ENCODE peak calls at places on chromosomes 4 and X, in six cellular contexts. One of them, this sample, is unnamed.

GRCh38 chr4:15327311-15328298 is 100.2 kb upstream of the C1QTNF7 start:
- DNase-seq in transverse colon: no peak
- DNase-seq in body of pancreas: no peak
- DNase-seq in right lobe of liver: no peak
- DNase-seq in adrenal gland: no peak
- DNase-seq in heart left ventricle: peak; percentile 45
- DNase-seq in this sample: no peak

GRCh38 chr4:186657766-186658165 is 65.9 kb downstream of the FAT1 start:
- DNase-seq in transverse colon: no peak
- DNase-seq in body of pancreas: no peak
- DNase-seq in adrenal gland: no peak
- DNase-seq in heart left ventricle: no peak
- DNase-seq in right lobe of liver: no peak
- DNase-seq in this sample: no peak

GRCh38 chrX:123336666-123337065 is 152.6 kb downstream of the GRIA3 start:
- DNase-seq in transverse colon: no peak
- DNase-seq in body of pancreas: no peak
- DNase-seq in right lobe of liver: no peak
- DNase-seq in heart left ventricle: no peak
- DNase-seq in adrenal gland: no peak
- DNase-seq in this sample: no peak

GRCh38 chrX:31715675-31716074 is 643.8 kb upstream of the FTHL17 start:
- DNase-seq in right lobe of liver: no peak
- DNase-seq in body of pancreas: no peak
- DNase-seq in transverse colon: no peak
- DNase-seq in heart left ventricle: no peak
- DNase-seq in adrenal gland: no peak
- DNase-seq in this sample: no peak

GRCh38 chrX:26613951-26614350 is 398.0 kb downstream of the MAGEB5 start:
- DNase-seq in body of pancreas: no peak
- DNase-seq in transverse colon: no peak
- DNase-seq in right lobe of liver: no peak
- DNase-seq in heart left ventricle: no peak
- DNase-seq in adrenal gland: no peak
- DNase-seq in this sample: no peak

GRCh38 chr4:72136429-72136828 is 104.6 kb downstream of the NPFFR2 start:
- DNase-seq in body of pancreas: no peak
- DNase-seq in heart left ventricle: no peak
- DNase-seq in transverse colon: no peak
- DNase-seq in right lobe of liver: no peak
- DNase-seq in adrenal gland: no peak
- DNase-seq in this sample: no peak

GRCh38 chrX:120419465-120419864 is 49.6 kb downstream of the LAMP2 start:
- DNase-seq in heart left ventricle: no peak
- DNase-seq in transverse colon: peak; percentile 10
- DNase-seq in body of pancreas: no peak
- DNase-seq in right lobe of liver: no peak
- DNase-seq in adrenal gland: no peak
- DNase-seq in this sample: no peak

GRCh38 chr4:109383823-109384222 is 49.8 kb upstream of the SEC24B start:
- DNase-seq in transverse colon: no peak
- DNase-seq in adrenal gland: no peak
- DNase-seq in heart left ventricle: no peak
- DNase-seq in body of pancreas: peak; percentile 17
- DNase-seq in right lobe of liver: no peak
- DNase-seq in this sample: peak; percentile 60

GRCh38 chr4:165425629-165426028 is 46.8 kb downstream of the CPE start:
- DNase-seq in heart left ventricle: no peak
- DNase-seq in body of pancreas: no peak
- DNase-seq in transverse colon: no peak
- DNase-seq in right lobe of liver: no peak
- DNase-seq in adrenal gland: no peak
- DNase-seq in this sample: no peak

GRCh38 chrX:154652311-154653047 is 900 bp downstream of the CTAG2 start:
- DNase-seq in body of pancreas: no peak
- DNase-seq in heart left ventricle: no peak
- DNase-seq in transverse colon: no peak
- DNase-seq in adrenal gland: no peak
- DNase-seq in right lobe of liver: no peak
- DNase-seq in this sample: no peak

GRCh38 chr4:170662250-170662649 is 572.5 kb upstream of the AADAT start:
- DNase-seq in body of pancreas: no peak
- DNase-seq in right lobe of liver: no peak
- DNase-seq in adrenal gland: no peak
- DNase-seq in heart left ventricle: no peak
- DNase-seq in transverse colon: no peak
- DNase-seq in this sample: no peak

GRCh38 chr4:186621959-186622553 is 66.7 kb upstream of the MTNR1A start:
- DNase-seq in right lobe of liver: no peak
- DNase-seq in body of pancreas: no peak
- DNase-seq in heart left ventricle: no peak
- DNase-seq in transverse colon: no peak
- DNase-seq in adrenal gland: no peak
- DNase-seq in this sample: no peak

GRCh38 chr4:26557164-26557563 is 26.7 kb upstream of the TBC1D19 start:
- DNase-seq in transverse colon: no peak
- DNase-seq in heart left ventricle: peak; percentile 27
- DNase-seq in body of pancreas: no peak
- DNase-seq in right lobe of liver: no peak
- DNase-seq in adrenal gland: no peak
- DNase-seq in this sample: no peak

GRCh38 chr4:109355835-109356234 is 53.4 kb upstream of the COL25A1 start:
- DNase-seq in heart left ventricle: no peak
- DNase-seq in right lobe of liver: no peak
- DNase-seq in transverse colon: no peak
- DNase-seq in adrenal gland: no peak
- DNase-seq in body of pancreas: no peak
- DNase-seq in this sample: no peak

GRCh38 chr4:57418133-57418532 is 307.9 kb upstream of the IGFBP7 start:
- DNase-seq in adrenal gland: no peak
- DNase-seq in body of pancreas: no peak
- DNase-seq in heart left ventricle: no peak
- DNase-seq in right lobe of liver: no peak
- DNase-seq in transverse colon: no peak
- DNase-seq in this sample: no peak

GRCh38 chr4:17066972-17067371 is 168.5 kb upstream of the LDB2 start:
- DNase-seq in heart left ventricle: no peak
- DNase-seq in transverse colon: no peak
- DNase-seq in body of pancreas: no peak
- DNase-seq in adrenal gland: peak; percentile 53
- DNase-seq in right lobe of liver: no peak
- DNase-seq in this sample: no peak

GRCh38 chr4:168674077-168674747 is 177.4 kb downstream of the PALLD start:
- DNase-seq in transverse colon: no peak
- DNase-seq in adrenal gland: no peak
- DNase-seq in body of pancreas: no peak
- DNase-seq in heart left ventricle: no peak
- DNase-seq in right lobe of liver: no peak
- DNase-seq in this sample: no peak

GRCh38 chr4:86249074-86249473 is 110.8 kb downstream of the MAPK10 start:
- DNase-seq in transverse colon: no peak
- DNase-seq in adrenal gland: no peak
- DNase-seq in right lobe of liver: no peak
- DNase-seq in body of pancreas: no peak
- DNase-seq in heart left ventricle: no peak
- DNase-seq in this sample: no peak

GRCh38 chrX:109797311-109797975 is 64.4 kb upstream of the ACSL4 start:
- DNase-seq in right lobe of liver: peak; percentile 47
- DNase-seq in adrenal gland: no peak
- DNase-seq in body of pancreas: no peak
- DNase-seq in transverse colon: no peak
- DNase-seq in heart left ventricle: no peak
- DNase-seq in this sample: no peak

GRCh38 chrX:153765138-153766079 is 1.4 kb downstream of the PLXNB3 start:
- DNase-seq in body of pancreas: peak; percentile 37
- DNase-seq in heart left ventricle: no peak
- DNase-seq in right lobe of liver: peak; percentile 27
- DNase-seq in adrenal gland: peak; percentile 50
- DNase-seq in transverse colon: peak; percentile 7
- DNase-seq in this sample: no peak

GRCh38 chr4:40550900-40551546 is 78.6 kb downstream of the RBM47 start:
- DNase-seq in adrenal gland: no peak
- DNase-seq in heart left ventricle: no peak
- DNase-seq in transverse colon: peak; percentile 34
- DNase-seq in right lobe of liver: no peak
- DNase-seq in body of pancreas: peak; percentile 71
- DNase-seq in this sample: peak; percentile 56

GRCh38 chr4:74473155-74473811 is 28.3 kb downstream of the AREG start:
- DNase-seq in right lobe of liver: no peak
- DNase-seq in body of pancreas: no peak
- DNase-seq in adrenal gland: no peak
- DNase-seq in heart left ventricle: no peak
- DNase-seq in transverse colon: no peak
- DNase-seq in this sample: no peak

GRCh38 chrX:9317174-9317573 is 147.7 kb upstream of the TBL1X start:
- DNase-seq in adrenal gland: no peak
- DNase-seq in body of pancreas: no peak
- DNase-seq in right lobe of liver: no peak
- DNase-seq in transverse colon: no peak
- DNase-seq in heart left ventricle: no peak
- DNase-seq in this sample: no peak

GRCh38 chr4:176910646-176911045 is 117.9 kb upstream of the VEGFC start:
- DNase-seq in right lobe of liver: no peak
- DNase-seq in transverse colon: no peak
- DNase-seq in body of pancreas: no peak
- DNase-seq in heart left ventricle: no peak
- DNase-seq in adrenal gland: no peak
- DNase-seq in this sample: no peak

GRCh38 chr4:155371432-155372043 is 5.2 kb downstream of the MAP9 start:
- DNase-seq in heart left ventricle: no peak
- DNase-seq in right lobe of liver: no peak
- DNase-seq in adrenal gland: no peak
- DNase-seq in body of pancreas: no peak
- DNase-seq in transverse colon: no peak
- DNase-seq in this sample: no peak

DNA sequence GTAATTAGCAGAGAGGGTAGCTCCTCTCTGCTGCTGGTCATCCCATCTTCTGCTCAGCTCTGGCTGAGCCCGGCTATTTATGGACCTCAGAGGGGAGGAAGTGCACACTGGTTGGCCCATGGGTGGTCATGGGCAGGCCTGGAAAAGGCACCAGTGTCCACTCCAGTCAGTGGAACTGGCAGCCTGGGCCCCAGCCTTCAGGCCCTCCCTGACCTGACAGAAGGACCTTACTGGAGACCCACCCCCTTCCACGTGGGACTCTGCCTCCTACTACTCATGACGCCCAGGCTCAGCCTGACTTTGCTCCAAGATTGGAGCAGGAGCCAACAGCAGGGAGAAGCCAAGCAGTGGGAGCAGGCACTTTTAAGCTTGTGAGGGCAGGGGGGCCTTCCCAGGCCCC is 8.0 kb upstream of the ART3 start:
- DNase-seq in transverse colon: no peak
- DNase-seq in body of pancreas: no peak
- DNase-seq in heart left ventricle: no peak
- DNase-seq in right lobe of liver: no peak
- DNase-seq in adrenal gland: no peak
- DNase-seq in this sample: no peak
- TF ChIP-seq CTCF in transverse colon: no peak
- TF ChIP-seq CTCF in body of pancreas: no peak
- TF ChIP-seq CTCF in heart left ventricle: no peak
- TF ChIP-seq CTCF in right lobe of liver: no peak
- TF ChIP-seq CTCF in adrenal gland: no peak
- TF ChIP-seq CTCF in this sample: no peak

DNA sequence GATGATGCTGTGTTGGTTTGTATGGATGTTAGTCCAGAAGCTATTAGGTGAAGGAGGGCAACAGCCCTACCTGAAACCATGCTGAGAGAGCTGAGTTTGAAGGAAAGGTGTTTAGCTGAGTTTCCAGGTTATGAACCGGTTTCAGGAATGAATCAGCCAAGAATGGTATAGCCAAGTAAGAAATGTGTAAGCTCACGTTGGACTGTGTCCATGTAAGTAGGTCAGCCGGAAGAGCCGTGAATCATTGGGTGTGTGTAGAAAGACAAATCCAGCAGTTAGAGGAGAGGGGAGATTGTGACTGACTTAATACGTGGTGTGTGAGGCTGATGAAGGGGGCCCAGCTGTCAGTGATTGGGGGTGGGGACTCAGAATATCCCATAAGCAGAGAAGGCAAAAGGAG is 77.2 kb upstream of the SPIN4 start:
- DNase-seq in body of pancreas: no peak
- DNase-seq in heart left ventricle: no peak
- DNase-seq in adrenal gland: no peak
- DNase-seq in transverse colon: no peak
- DNase-seq in right lobe of liver: no peak
- DNase-seq in this sample: no peak
- H3K27ac ChIP-seq in body of pancreas: no peak overlapping the region
- H3K27ac ChIP-seq in heart left ventricle: no peak overlapping the region
- H3K27ac ChIP-seq in adrenal gland: no peak overlapping the region
- H3K27ac ChIP-seq in transverse colon: no peak overlapping the region
- H3K27ac ChIP-seq in right lobe of liver: no peak overlapping the region
- H3K27ac ChIP-seq in this sample: no peak overlapping the region

DNA sequence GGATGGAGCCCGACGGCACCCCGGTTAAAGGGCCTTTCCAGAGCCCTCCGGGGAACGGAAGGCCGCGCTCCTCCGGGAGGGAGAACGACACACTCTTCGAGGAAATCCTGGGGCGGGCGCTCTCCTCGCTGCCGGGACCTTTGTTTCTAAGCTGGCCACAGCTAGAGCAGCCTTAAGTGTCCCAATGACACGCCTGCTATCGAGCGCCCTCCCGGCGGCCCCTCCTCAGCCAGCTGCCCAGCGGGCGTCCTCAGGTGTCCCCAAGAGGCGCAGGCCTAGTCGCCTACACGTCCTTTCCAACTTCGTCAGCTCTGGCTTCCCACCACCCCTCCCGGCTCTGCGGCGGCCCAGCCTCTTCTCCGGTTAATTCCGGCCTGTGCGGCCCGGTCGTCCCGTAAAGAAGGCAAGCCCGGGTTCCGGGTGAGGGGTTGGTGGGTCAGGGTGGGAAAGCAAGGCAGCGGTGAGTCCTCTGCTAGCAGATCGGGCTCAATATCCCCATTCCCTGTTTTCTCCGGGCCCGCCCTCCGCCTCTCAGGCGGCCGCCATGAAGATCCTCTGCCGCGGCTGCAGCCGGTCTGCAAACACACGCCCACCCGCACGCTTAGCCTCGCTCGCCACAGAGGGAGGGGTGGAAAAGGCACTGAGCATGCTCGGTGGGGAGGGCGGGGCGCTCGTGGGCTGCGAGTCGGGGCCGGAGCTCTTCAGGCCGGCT is 449 bp upstream of the RAP1GDS1 start:
- DNase-seq in heart left ventricle: peak; percentile 98
- DNase-seq in body of pancreas: peak; percentile 95
- DNase-seq in adrenal gland: peak; percentile 98
- DNase-seq in transverse colon: peak; percentile 97
- DNase-seq in right lobe of liver: peak; percentile 98
- DNase-seq in this sample: peak; percentile 95
- TF ChIP-seq POLR2A in heart left ventricle: peak; percentile 61
- TF ChIP-seq POLR2A in body of pancreas: peak; percentile 98
- TF ChIP-seq POLR2A in adrenal gland: peak; percentile 95
- TF ChIP-seq POLR2A in transverse colon: peak; percentile 96
- TF ChIP-seq POLR2A in right lobe of liver: peak; percentile 97
- TF ChIP-seq POLR2A in this sample: peak; percentile 83

DNA sequence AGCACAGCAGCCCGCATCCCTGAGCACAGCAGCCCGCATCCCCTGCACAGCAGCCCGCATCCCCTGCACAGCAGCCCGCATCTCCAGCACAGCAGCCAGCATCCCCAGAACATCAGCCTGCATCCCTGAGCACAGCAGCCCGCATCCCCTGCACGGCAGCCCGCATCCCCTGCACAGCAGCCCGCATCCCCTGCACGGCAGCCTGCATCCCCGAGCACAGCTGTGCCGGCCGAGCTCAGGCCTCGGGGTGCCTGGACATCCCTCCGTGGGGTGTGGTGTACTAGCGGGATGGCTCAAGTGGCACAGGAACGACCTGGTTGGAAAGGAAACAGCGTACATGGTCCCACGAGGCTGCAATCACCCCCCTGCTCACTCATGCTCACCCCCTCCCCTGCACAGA is 26.8 kb downstream of the ABLIM2 start:
- DNase-seq in right lobe of liver: no peak
- DNase-seq in adrenal gland: no peak
- DNase-seq in transverse colon: no peak
- DNase-seq in heart left ventricle: no peak
- DNase-seq in body of pancreas: no peak
- DNase-seq in this sample: no peak
- TF ChIP-seq CTCF in right lobe of liver: no peak
- TF ChIP-seq CTCF in adrenal gland: no peak
- TF ChIP-seq CTCF in transverse colon: no peak
- TF ChIP-seq CTCF in heart left ventricle: no peak
- TF ChIP-seq CTCF in body of pancreas: no peak
- TF ChIP-seq CTCF in this sample: no peak

This sample was measured in thyroid gland.